ENCODE peak calls at places on chromosome 20, in six cellular contexts. C, V, P, B, E and A are unnamed samples.

GRCh38 chr20:58634121-58634817 is 16.8 kb upstream of the STX16 start:
- DNase-seq in C (peak; percentile 92), V (no peak), P (no peak), B (no peak), E (no peak), A (peak; percentile 56)

GRCh38 chr20:13793001-13793400 is 8.2 kb downstream of the NDUFAF5 start:
- DNase-seq in C (no peak), V (no peak), P (no peak), B (no peak), E (no peak), A (no peak)

GRCh38 chr20:50874111-50874757 is 57.0 kb downstream of the ADNP start:
- DNase-seq in C (no peak), V (no peak), P (no peak), B (no peak), E (no peak), A (no peak)

GRCh38 chr20:41334452-41335421 is 5.9 kb upstream of the LPIN3 start:
- DNase-seq in C (peak; percentile 72), V (no peak), P (no peak), B (no peak), E (peak; percentile 59), A (no peak)

GRCh38 chr20:47232518-47232917 is 124.0 kb downstream of the ZMYND8 start:
- DNase-seq in C (no peak), V (no peak), P (no peak), B (no peak), E (no peak), A (no peak)

GRCh38 chr20:1434571-1435336 is 31.9 kb downstream of the NSFL1C start:
- DNase-seq in C (peak; percentile 92), V (no peak), P (peak; percentile 67), B (no peak), E (peak; percentile 57), A (peak; percentile 97)

GRCh38 chr20:24376523-24377085 is 92.8 kb upstream of the SYNDIG1 start:
- DNase-seq in C (peak; percentile 44), V (no peak), P (no peak), B (no peak), E (no peak), A (no peak)

GRCh38 chr20:49656304-49656703 is 57.4 kb downstream of the B4GALT5 start:
- DNase-seq in C (peak; percentile 65), V (no peak), P (no peak), B (no peak), E (no peak), A (no peak)

GRCh38 chr20:24658920-24659660 is 189.7 kb downstream of the SYNDIG1 start:
- DNase-seq in C (no peak), V (no peak), P (no peak), B (no peak), E (no peak), A (no peak)

GRCh38 chr20:15708984-15709598 is 864.2 kb downstream of the KIF16B start:
- DNase-seq in C (no peak), V (no peak), P (peak; percentile 71), B (peak; percentile 97), E (peak; percentile 80), A (peak; percentile 24)

GRCh38 chr20:51092238-51092822 is 69.4 kb upstream of the KCNG1 start:
- DNase-seq in C (no peak), V (no peak), P (peak; percentile 95), B (no peak), E (no peak), A (peak; percentile 8)

GRCh38 chr20:32822189-32822588 is 2.4 kb downstream of the MAPRE1 start:
- DNase-seq in C (no peak), V (no peak), P (no peak), B (no peak), E (no peak), A (no peak)

GRCh38 chr20:44477151-44477550 is 1.5 kb downstream of the TTPAL start:
- DNase-seq in C (no peak), V (no peak), P (no peak), B (no peak), E (peak; percentile 93), A (no peak)

GRCh38 chr20:327946-328563 is 2.7 kb downstream of the SOX12 start:
- DNase-seq in C (peak; percentile 20), V (no peak), P (no peak), B (no peak), E (peak; percentile 48), A (no peak)

GRCh38 chr20:38426006-38426405 is 9.1 kb downstream of the SNHG17 start:
- DNase-seq in C (peak; percentile 95), V (no peak), P (no peak), B (no peak), E (no peak), A (peak; percentile 95)

GRCh38 chr20:40897177-40897700 is 131.4 kb upstream of the TOP1 start:
- DNase-seq in C (peak; percentile 47), V (no peak), P (no peak), B (no peak), E (no peak), A (no peak)

GRCh38 chr20:44400671-44401051 is 45.2 kb downstream of the HNF4A start:
- DNase-seq in C (no peak), V (no peak), P (no peak), B (no peak), E (no peak), A (no peak)

GRCh38 chr20:33894798-33895197 is 83.7 kb downstream of the CHMP4B start:
- DNase-seq in C (no peak), V (no peak), P (no peak), B (no peak), E (peak; percentile 87), A (peak; percentile 38)

GRCh38 chr20:9416421-9416820 is 98.0 kb upstream of the LAMP5 start:
- DNase-seq in C (no peak), V (no peak), P (no peak), B (no peak), E (no peak), A (no peak)

GRCh38 chr20:37522258-37523011 is 1.4 kb downstream of the NNAT start:
- DNase-seq in C (peak; percentile 35), V (no peak), P (peak; percentile 82), B (peak; percentile 57), E (peak; percentile 66), A (peak; percentile 32)

GRCh38 chr20:36614781-36615557 is 9.4 kb downstream of the RAB5IF start:
- DNase-seq in C (no peak), V (no peak), P (no peak), B (no peak), E (no peak), A (no peak)

GRCh38 chr20:24705486-24705885 is 236.1 kb downstream of the SYNDIG1 start:
- DNase-seq in C (no peak), V (no peak), P (no peak), B (no peak), E (no peak), A (no peak)

GRCh38 chr20:13322621-13323020 is 101.5 kb downstream of the ISM1 start:
- DNase-seq in C (no peak), V (no peak), P (peak; percentile 93), B (no peak), E (no peak), A (no peak)

GRCh38 chr20:20931632-20932031 is 174.5 kb downstream of the LINC00237 start:
- DNase-seq in C (no peak), V (no peak), P (no peak), B (no peak), E (no peak), A (no peak)

GRCh38 chr20:53943522-53944291 is 126.7 kb downstream of the BCAS1 start:
- DNase-seq in C (peak; percentile 39), V (no peak), P (no peak), B (peak; percentile 44), E (peak; percentile 30), A (peak; percentile 51)

GRCh38 chr20:7775072-7775471 is 165.2 kb downstream of the HAO1 start:
- DNase-seq in C (peak; percentile 3), V (no peak), P (no peak), B (no peak), E (no peak), A (no peak)

GRCh38 chr20:60877071-60877470 is 375.0 kb upstream of the CDH4 start:
- DNase-seq in C (no peak), V (no peak), P (peak; percentile 25), B (no peak), E (no peak), A (no peak)

GRCh38 chr20:43379239-43379917 is 78.3 kb upstream of the SRSF6 start:
- DNase-seq in C (peak; percentile 96), V (no peak), P (no peak), B (no peak), E (peak; percentile 90), A (no peak)

GRCh38 chr20:7966176-7966575 is 25.9 kb upstream of the HAO1 start:
- DNase-seq in C (no peak), V (no peak), P (no peak), B (no peak), E (no peak), A (no peak)

GRCh38 chr20:6575912-6576391 is 191.5 kb upstream of the BMP2 start:
- DNase-seq in C (peak; percentile 72), V (no peak), P (peak; percentile 93), B (no peak), E (peak; percentile 4), A (peak; percentile 48)

GRCh38 chr20:3203315-3204123 is 963 bp downstream of the DDRGK1 start:
- DNase-seq in C (no peak), V (no peak), P (peak; percentile 46), B (no peak), E (peak; percentile 10), A (peak; percentile 25)
- H2AK5ac ChIP-seq in C (peak overlapping the region; percentile 72), V (peak overlapping the region; percentile 94), P (no peak overlapping the region), B (no peak overlapping the region), E (peak overlapping the region; percentile 91), A (no peak overlapping the region)

GRCh38 chr20:57211949-57212889 is 54.2 kb downstream of the BMP7 start:
- DNase-seq in C (peak; percentile 84), V (peak; percentile 67), P (peak; percentile 87), B (peak; percentile 75), E (peak; percentile 88), A (peak; percentile 74)
- H3K9ac ChIP-seq in C (no peak overlapping the region), V (peak overlapping the region; percentile 13), P (no peak overlapping the region), B (no peak overlapping the region), E (no peak overlapping the region), A (peak overlapping the region; percentile 3)

GRCh38 chr20:48638546-48638945 is 189.3 kb downstream of the PREX1 start:
- DNase-seq in C (peak; percentile 51), V (no peak), P (no peak), B (no peak), E (peak; percentile 10), A (peak; percentile 79)
- H3K36me3 ChIP-seq in C (no peaks in the 10 kb centered on the region), V (peaks cover 1% of the 10 kb centered on the region), P (peaks cover 10% of the 10 kb centered on the region), B (no peaks in the 10 kb centered on the region), E (no peaks in the 10 kb centered on the region), A (peaks cover 29% of the 10 kb centered on the region)

GRCh38 chr20:35264755-35265154 is 13.2 kb downstream of the MMP24OS start:
- DNase-seq in C (peak; percentile 22), V (no peak), P (peak; percentile 84), B (no peak), E (peak; percentile 85), A (no peak)

GRCh38 chr20:35254448-35254999 is 23.4 kb downstream of the MMP24OS start:
- DNase-seq in C (no peak), V (no peak), P (no peak), B (no peak), E (no peak), A (no peak)

GRCh38 chr20:35257175-35257909 is 20.6 kb downstream of the MMP24OS start:
- DNase-seq in C (peak; percentile 44), V (no peak), P (no peak), B (no peak), E (peak; percentile 59), A (no peak)

GRCh38 chr20:35263609-35264223 is 14.2 kb downstream of the MMP24OS start:
- DNase-seq in C (no peak), V (no peak), P (no peak), B (no peak), E (no peak), A (no peak)

GRCh38 chr20:35260426-35260825 is 17.5 kb downstream of the MMP24OS start:
- DNase-seq in C (no peak), V (no peak), P (no peak), B (no peak), E (no peak), A (no peak)
- H2AK5ac ChIP-seq in C (no peak overlapping the region), V (peak overlapping the region; percentile 100), P (no peak overlapping the region), B (peak overlapping the region; percentile 99), E (peak overlapping the region; percentile 92), A (peak overlapping the region; percentile 100)